ENCODE peak calls at places on chromosomes 2 and 18, in four cellular contexts. E is ELF-1, Z is HCEC 1CT, P is cardiac muscle cell. H is an unnamed sample.

GRCh38 chr18:62454527-62454926 is 68.3 kb upstream of the ZCCHC2 start:
- DNase-seq in Z (no peak), P (no peak), E (no peak), H (no peak)

GRCh38 chr2:170235860-170236638 is 58.1 kb downstream of the MYO3B start:
- DNase-seq in P (peak), E (peak), Z (peak), H (peak)

GRCh38 chr2:127179756-127180155 is 40.3 kb downstream of the CYP27C1 start:
- DNase-seq in P (peak), Z (no peak), E (no peak), H (no peak)

GRCh38 chr2:107412981-107413380 is 413.7 kb upstream of the RGPD4 start:
- DNase-seq in P (peak), E (no peak), Z (no peak), H (no peak)

GRCh38 chr2:233673896-233674295 is 2.2 kb downstream of the UGT1A9 start:
- DNase-seq in Z (no peak), P (no peak), E (no peak), H (no peak)

GRCh38 chr18:58813090-58813489 is 51.6 kb upstream of the ZNF532 start:
- DNase-seq in E (no peak), P (no peak), Z (no peak), H (no peak)

GRCh38 chr2:200810967-200811335 is 759 bp upstream of the BZW1 start:
- DNase-seq in E (no peak), Z (no peak), P (no peak), H (no peak)

GRCh38 chr2:20916604-20917286 is 93.8 kb upstream of the LDAH start:
- DNase-seq in Z (peak), P (peak), E (no peak), H (no peak)

GRCh38 chr2:36147670-36148390 is 207.7 kb upstream of the CRIM1 start:
- DNase-seq in E (no peak), Z (no peak), P (no peak), H (no peak)

GRCh38 chr2:1976112-1976511 is 231.8 kb upstream of the PXDN start:
- DNase-seq in E (no peak), Z (no peak), P (no peak), H (no peak)

GRCh38 chr2:234989183-234989701 is 37.4 kb downstream of the SH3BP4 start:
- DNase-seq in P (peak), Z (no peak), E (no peak), H (no peak)

GRCh38 chr2:26429779-26430654 is 28.3 kb downstream of the DRC1 start:
- DNase-seq in E (no peak), Z (no peak), P (no peak), H (no peak)

GRCh38 chr2:63742592-63742991 is 99.1 kb upstream of the UGP2 start:
- DNase-seq in E (no peak), Z (no peak), P (no peak), H (no peak)

GRCh38 chr18:67417864-67418523 is 98.5 kb downstream of the DSEL start:
- DNase-seq in Z (no peak), E (no peak), P (peak), H (no peak)

GRCh38 chr2:155368934-155369333 is 670.4 kb downstream of the KCNJ3 start:
- DNase-seq in E (no peak), P (peak), Z (no peak), H (no peak)

GRCh38 chr2:128367601-128368359 is 49.1 kb upstream of the HS6ST1 start:
- DNase-seq in E (no peak), Z (no peak), P (no peak), H (no peak)

GRCh38 chr2:196365132-196365531 is 193.8 kb upstream of the STK17B start:
- DNase-seq in P (no peak), Z (no peak), E (no peak), H (no peak)

GRCh38 chr2:150598383-150598782 is 110.9 kb upstream of the RND3 start:
- DNase-seq in E (no peak), Z (no peak), P (no peak), H (no peak)

GRCh38 chr2:232296766-232297525 is 81.6 kb upstream of the ALPP start:
- DNase-seq in Z (no peak), E (no peak), P (no peak), H (no peak)

GRCh38 chr2:100240386-100240785 is 81.9 kb downstream of the LONRF2 start:
- DNase-seq in P (no peak), Z (no peak), E (no peak), H (no peak)

GRCh38 chr18:13216092-13216582 is 2.4 kb upstream of the LDLRAD4 start:
- DNase-seq in P (peak), Z (no peak), E (peak), H (peak)

GRCh38 chr18:8426401-8426800 is 182.8 kb upstream of the RAB12 start:
- DNase-seq in E (peak), Z (no peak), P (no peak), H (peak)

GRCh38 chr2:239240480-239240881 is 160.3 kb downstream of the HDAC4 start:
- DNase-seq in Z (no peak), E (no peak), P (no peak), H (no peak)

GRCh38 chr2:210654091-210654490 is 97.7 kb downstream of the CPS1 start:
- DNase-seq in E (no peak), P (no peak), Z (peak), H (no peak)

H was measured in nephron progenitor cell.